ENCODE peak calls at places on chromosomes 13 and 19, in six cellular contexts. E, J, T, H, O and X are unnamed samples.

GRCh38 chr19:7928741-7929701 is 3.1 kb upstream of the CTXN1 start:
- DNase-seq in E (peak), J (no peak), T (no peak), H (no peak), O (no peak), X (peak)

GRCh38 chr13:75151081-75151643 is 330.8 kb downstream of the TBC1D4 start:
- DNase-seq in E (peak), J (no peak), T (no peak), H (no peak), O (no peak), X (no peak)

GRCh38 chr13:99692854-99693253 is 191.6 kb downstream of the TM9SF2 start:
- DNase-seq in E (no peak), J (no peak), T (no peak), H (no peak), O (no peak), X (no peak)

GRCh38 chr13:19332380-19332779 is 150.8 kb upstream of the TUBA3C start:
- DNase-seq in E (no peak), J (no peak), T (no peak), H (no peak), O (no peak), X (no peak)

GRCh38 chr13:33110386-33110712 is 94.1 kb downstream of the KL start:
- DNase-seq in E (no peak), J (no peak), T (no peak), H (no peak), O (no peak), X (no peak)

GRCh38 chr13:97261254-97262015 is 39.3 kb downstream of the MBNL2 start:
- DNase-seq in E (no peak), J (no peak), T (no peak), H (no peak), O (no peak), X (no peak)

GRCh38 chr19:3336680-3337523 is 29.5 kb upstream of the NFIC start:
- DNase-seq in E (peak), J (no peak), T (peak), H (no peak), O (no peak), X (no peak)

GRCh38 chr19:2154587-2155075 is 3.3 kb upstream of the AP3D1 start:
- DNase-seq in E (peak), J (no peak), T (no peak), H (no peak), O (no peak), X (no peak)

GRCh38 chr19:40690050-40690698 is at the start of gene NUMBL:
- DNase-seq in E (no peak), J (no peak), T (no peak), H (no peak), O (peak), X (no peak)

GRCh38 chr19:30666301-30666803 is 294.2 kb downstream of the ZNF536 start:
- DNase-seq in E (peak), J (peak), T (no peak), H (no peak), O (peak), X (peak)

GRCh38 chr19:45638930-45639729 is at the start of gene EML2:
- DNase-seq in E (peak), J (peak), T (peak), H (peak), O (peak), X (peak)

GRCh38 chr19:21321996-21322395 is 7.2 kb downstream of the ZNF708 start:
- DNase-seq in E (peak), J (no peak), T (no peak), H (no peak), O (no peak), X (no peak)

GRCh38 chr13:23411706-23412105 is 21.8 kb downstream of the SACS start:
- DNase-seq in E (no peak), J (no peak), T (no peak), H (no peak), O (no peak), X (no peak)